ENCODE peak calls at places on chromosomes 3 and 15, in six cellular contexts. T, G, Z, J, E and B are unnamed samples.
A peak's percentile ranks its signal among the peaks of the same experiment; 100 is the strongest.

GRCh38 chr15:78048410-78048946 is 29.0 kb downstream of the TBC1D2B start:
- DNase-seq in G (no peak), E (no peak), T (no peak), Z (no peak), J (no peak), B (no peak)

GRCh38 chr15:74957301-74958035 is 896 bp upstream of the RPP25 start:
- DNase-seq in Z (peak; percentile 53), T (peak; percentile 60), J (peak; percentile 72), E (peak; percentile 49), G (peak; percentile 59), B (peak; percentile 53)

GRCh38 chr3:41007399-41007798 is 191.9 kb upstream of the CTNNB1 start:
- DNase-seq in T (no peak), J (no peak), G (no peak), Z (no peak), E (no peak), B (no peak)

GRCh38 chr3:192929146-192929545 is 11.5 kb upstream of the MB21D2 start:
- DNase-seq in J (peak; percentile 12), G (no peak), Z (no peak), T (no peak), E (no peak), B (no peak)

GRCh38 chr3:21462151-21462550 is 288.9 kb downstream of the ZNF385D start:
- DNase-seq in E (no peak), T (no peak), Z (no peak), G (no peak), J (no peak), B (no peak)

GRCh38 chr15:71532994-71533393 is 277.4 kb upstream of the NR2E3 start:
- DNase-seq in Z (peak; percentile 41), T (peak; percentile 75), E (peak; percentile 47), J (peak; percentile 43), G (no peak), B (peak; percentile 27)

GRCh38 chr15:90101130-90101968 is 919 bp downstream of the IDH2 start:
- DNase-seq in J (no peak), E (peak; percentile 96), G (peak; percentile 65), T (peak; percentile 87), Z (peak; percentile 52), B (no peak)

GRCh38 chr15:100602822-100603393 is 519 bp downstream of the ASB7 start:
- DNase-seq in E (peak; percentile 30), G (no peak), Z (peak; percentile 47), T (peak; percentile 67), J (peak; percentile 21), B (peak; percentile 68)

GRCh38 chr15:46304320-46304719 is 669.5 kb downstream of the SQOR start:
- DNase-seq in J (peak; percentile 35), Z (peak; percentile 55), E (peak; percentile 50), T (peak; percentile 87), G (no peak), B (peak; percentile 27)

GRCh38 chr3:159200176-159200575 is 398.3 kb downstream of the MFSD1 start:
- DNase-seq in G (no peak), J (no peak), E (no peak), Z (no peak), T (no peak), B (no peak)

GRCh38 chr3:8885806-8886205 is 77.5 kb downstream of the RAD18 start:
- DNase-seq in G (no peak), Z (no peak), J (no peak), E (no peak), T (no peak), B (no peak)

GRCh38 chr3:185337231-185337816 is 25.6 kb upstream of the MAP3K13 start:
- DNase-seq in G (no peak), J (peak; percentile 78), Z (no peak), E (no peak), T (no peak), B (no peak)

GRCh38 chr15:101276501-101277037 is 716 bp downstream of the SELENOS start:
- DNase-seq in J (peak; percentile 52), T (peak; percentile 53), Z (no peak), E (peak; percentile 59), G (no peak), B (no peak)

GRCh38 chr15:94232107-94232506 is 746 bp downstream of the MCTP2 start:
- DNase-seq in T (peak; percentile 20), Z (no peak), E (peak; percentile 12), G (no peak), J (no peak), B (no peak)

GRCh38 chr3:123110953-123111615 is 44.3 kb downstream of the PDIA5 start:
- DNase-seq in G (no peak), Z (no peak), E (no peak), J (no peak), T (no peak), B (no peak)

GRCh38 chr15:101127503-101128076 is 124.3 kb downstream of the CHSY1 start:
- DNase-seq in T (no peak), Z (no peak), E (no peak), G (peak; percentile 75), J (no peak), B (no peak)

GRCh38 chr3:58334013-58334321 is 1.3 kb downstream of the PXK start:
- DNase-seq in E (peak; percentile 34), G (no peak), J (no peak), Z (no peak), T (no peak), B (no peak)

GRCh38 chr3:58329922-58330413 is 2.7 kb upstream of the PXK start:
- DNase-seq in Z (no peak), T (no peak), E (no peak), J (no peak), G (no peak), B (no peak)

GRCh38 chr3:58331593-58332152 is 1.0 kb upstream of the PXK start:
- DNase-seq in E (no peak), T (no peak), G (no peak), J (no peak), Z (no peak), B (no peak)

GRCh38 chr3:58333206-58334012 is 717 bp downstream of the PXK start:
- DNase-seq in E (peak; percentile 55), T (peak; percentile 63), Z (peak; percentile 63), G (no peak), J (peak; percentile 13), B (peak; percentile 24)

DNA sequence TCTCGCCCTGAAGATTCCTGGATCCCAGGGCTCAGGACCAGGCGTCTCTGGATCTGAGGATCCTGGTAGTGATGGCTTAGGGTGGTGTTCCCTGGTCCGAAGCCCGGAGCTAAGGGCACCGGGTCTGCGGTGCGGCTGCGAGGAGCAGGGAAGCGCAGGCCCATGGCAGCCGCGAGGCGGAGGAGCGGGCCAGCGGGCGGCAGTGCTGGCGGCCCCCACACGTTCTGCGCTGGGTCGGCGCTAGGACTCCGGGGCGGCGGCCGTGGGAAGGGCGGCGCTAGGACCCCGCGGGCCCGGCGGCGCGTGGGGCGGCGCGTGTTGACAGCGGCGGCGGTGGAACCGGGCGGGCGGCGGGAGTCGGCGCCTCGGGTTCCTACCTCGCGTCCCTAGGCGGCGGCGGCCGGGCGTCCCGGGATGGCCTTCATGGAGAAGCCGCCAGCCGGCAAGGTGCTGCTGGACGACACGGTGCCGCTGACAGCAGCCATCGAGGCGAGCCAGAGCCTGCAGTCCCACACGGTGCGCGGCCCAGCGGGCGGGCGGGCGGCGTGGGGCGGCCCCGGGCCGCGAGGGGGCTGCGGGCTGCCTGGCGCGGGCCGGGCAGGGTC is at the start of gene PXK:
- DNase-seq in T (peak; percentile 84), E (peak; percentile 87), J (peak; percentile 57), G (peak; percentile 88), Z (peak; percentile 69), B (peak; percentile 63)
- TF ChIP-seq CTCF in T (no peak), E (no peak), J (peak; percentile 8), G (peak; percentile 30), Z (no peak), B (no peak)

GRCh38 chr15:67783303-67783702 is 42.0 kb upstream of the SKOR1 start:
- DNase-seq in E (no peak), J (no peak), G (no peak), Z (no peak), T (no peak), B (no peak)

GRCh38 chr15:67781061-67781460 is 44.2 kb upstream of the SKOR1 start:
- DNase-seq in T (no peak), J (no peak), E (no peak), G (no peak), Z (no peak), B (no peak)

GRCh38 chr15:67782592-67782991 is 42.7 kb upstream of the SKOR1 start:
- DNase-seq in G (no peak), J (no peak), Z (no peak), T (peak; percentile 64), E (peak; percentile 69), B (no peak)

GRCh38 chr15:67784057-67784781 is 41.1 kb upstream of the SKOR1 start:
- DNase-seq in J (no peak), E (no peak), T (no peak), G (no peak), Z (no peak), B (no peak)

DNA sequence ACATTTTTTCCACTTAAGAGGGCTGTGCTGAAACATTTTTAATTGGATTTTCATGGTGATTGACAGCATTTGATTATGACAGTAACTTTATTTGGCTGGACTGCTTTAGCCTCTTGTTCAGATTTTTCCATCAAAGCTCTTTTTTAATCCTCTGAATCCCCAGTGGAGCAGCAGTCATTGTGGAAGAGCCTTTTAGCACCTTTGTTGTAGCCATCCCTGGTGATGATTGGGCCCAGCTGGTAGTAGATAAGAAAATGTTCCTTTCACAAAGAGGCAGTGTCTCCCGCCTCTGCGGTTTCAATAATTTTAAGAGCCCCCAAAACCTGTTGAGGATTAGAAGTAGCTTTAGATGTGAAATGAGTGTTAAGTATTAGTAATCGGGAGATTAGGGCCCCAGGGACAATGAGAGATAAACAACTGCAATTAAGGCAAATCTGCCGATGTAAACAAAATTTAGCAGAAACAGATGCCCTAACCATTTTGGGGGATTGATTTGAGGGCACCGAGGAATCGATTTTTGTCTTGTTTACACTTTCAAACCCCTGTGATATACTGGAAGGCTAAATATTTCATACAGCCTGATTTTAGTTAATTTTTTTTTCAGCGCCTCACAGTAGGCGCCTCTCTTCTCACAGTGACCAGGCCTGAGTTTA is 43.3 kb upstream of the SKOR1 start:
- DNase-seq in J (no peak), E (peak; percentile 76), Z (no peak), T (no peak), G (no peak), B (no peak)
- H3K4me1 ChIP-seq in J (no peaks in the 10 kb centered on the region), E (peaks cover 84% of the 10 kb centered on the region), Z (no peaks in the 10 kb centered on the region), T (peaks cover 37% of the 10 kb centered on the region), G (no peaks in the 10 kb centered on the region), B (no peaks in the 10 kb centered on the region)

GRCh38 chr3:178001670-178002101 is 534.5 kb upstream of the KCNMB2 start:
- DNase-seq in J (no peak), Z (no peak), G (no peak), E (no peak), T (no peak), B (no peak)
- TF ChIP-seq CTCF in J (no peak), Z (no peak), G (no peak), E (no peak), T (no peak), B (no peak)

DNA sequence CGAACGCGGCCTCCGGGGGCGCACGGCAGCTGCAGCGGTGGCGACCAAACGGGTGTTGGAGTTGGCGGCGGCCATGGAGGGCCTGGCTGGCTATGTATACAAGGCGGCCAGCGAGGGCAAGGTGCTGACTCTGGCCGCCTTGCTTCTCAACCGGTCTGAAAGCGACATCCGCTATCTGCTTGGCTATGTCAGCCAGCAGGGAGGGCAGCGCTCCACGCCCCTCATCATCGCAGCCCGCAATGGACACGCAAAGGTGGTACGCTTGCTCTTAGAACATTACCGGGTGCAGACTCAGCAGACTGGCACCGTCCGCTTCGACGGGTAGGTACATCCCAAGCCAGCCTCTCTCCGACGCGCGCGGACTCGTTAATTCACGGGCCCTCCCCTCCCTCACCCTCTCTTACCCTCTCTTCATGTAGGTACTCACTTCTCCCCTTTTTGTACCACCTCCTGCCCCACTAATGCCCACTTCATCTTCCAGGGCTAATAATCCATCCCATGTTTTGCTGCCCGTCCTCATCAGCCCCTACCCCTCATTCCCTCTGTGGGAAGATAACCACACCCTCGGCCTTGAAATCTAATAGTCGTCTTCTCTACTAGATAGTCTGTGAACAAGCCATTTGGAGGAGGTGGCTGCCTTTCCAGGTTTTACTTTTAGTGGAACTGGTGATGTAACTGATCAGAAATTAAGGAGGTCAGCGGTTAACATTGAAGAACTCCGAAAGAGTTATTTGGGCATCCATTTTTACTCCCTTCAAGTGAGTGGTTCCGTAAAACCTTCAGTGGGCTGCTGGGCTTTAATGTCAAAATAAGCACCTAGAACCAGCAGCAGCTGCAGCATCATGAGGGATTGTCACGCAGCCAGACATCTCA is 1.0 kb downstream of the FEM1B start:
- DNase-seq in Z (peak; percentile 66), E (no peak), J (peak; percentile 86), G (no peak), T (no peak), B (peak; percentile 74)
- H3K4me1 ChIP-seq in Z (peaks cover 4% of the 10 kb centered on the region), E (peaks cover 24% of the 10 kb centered on the region), J (peaks cover 62% of the 10 kb centered on the region), G (peaks cover 83% of the 10 kb centered on the region), T (peaks cover 50% of the 10 kb centered on the region), B (peaks cover 37% of the 10 kb centered on the region)